ENCODE peak calls at places on chromosomes 6 and 20, in nine cellular contexts. Z is cardiac fibroblast, M is fibroblast of mammary gland, F is aorta, L is foreskin fibroblast, J is HCT116, K is heart left ventricle, Q is esophagus squamous epithelium, C is heart right ventricle. E is an unnamed sample.

GRCh38 chr6:137165375-137166246 is 7.8 kb downstream of the IL22RA2 start:
- DNase-seq in Z (no peak), M (peak), F (no peak), L (no peak), J (peak), K (no peak), Q (no peak), C (no peak), E (no peak)

GRCh38 chr6:18262812-18263560 is 1.3 kb downstream of the DEK start:
- DNase-seq in Z (peak), M (peak), F (no peak), L (no peak), J (no peak), K (no peak), Q (no peak), C (no peak), E (no peak)

GRCh38 chr6:11196511-11197174 is 35.8 kb downstream of the NEDD9 start:
- DNase-seq in Z (peak), M (peak), F (no peak), L (peak), J (no peak), K (no peak), Q (no peak), C (no peak), E (no peak)

GRCh38 chr20:63094767-63095499 is 88.2 kb upstream of the BHLHE23 start:
- DNase-seq in Z (no peak), M (no peak), F (peak), L (no peak), J (no peak), K (no peak), Q (no peak), C (no peak), E (peak)

GRCh38 chr20:57698191-57698866 is 11.5 kb downstream of the PMEPA1 start:
- DNase-seq in Z (peak), M (peak), F (no peak), L (peak), J (peak), K (no peak), Q (no peak), C (no peak), E (no peak)

GRCh38 chr6:90079555-90080490 is 185.6 kb downstream of the GJA10 start:
- DNase-seq in Z (no peak), M (no peak), F (no peak), L (no peak), J (no peak), K (no peak), Q (no peak), C (no peak), E (no peak)

GRCh38 chr6:18514180-18514579 is 127.0 kb downstream of the RNF144B start:
- DNase-seq in Z (no peak), M (no peak), F (no peak), L (no peak), J (no peak), K (no peak), Q (no peak), C (no peak), E (no peak)

GRCh38 chr6:39496951-39497350 is 174.4 kb upstream of the KCNK16 start:
- DNase-seq in Z (peak), M (peak), F (peak), L (peak), J (no peak), K (no peak), Q (no peak), C (peak), E (peak)

GRCh38 chr6:45416700-45417099 is 39.0 kb upstream of the SUPT3H start:
- DNase-seq in Z (no peak), M (peak), F (no peak), L (peak), J (no peak), K (no peak), Q (no peak), C (no peak), E (no peak)

GRCh38 chr20:931401-931800 is 15.3 kb upstream of the ANGPT4 start:
- DNase-seq in Z (no peak), M (peak), F (no peak), L (no peak), J (peak), K (no peak), Q (no peak), C (no peak), E (no peak)

GRCh38 chr6:125658759-125659431 is 90.5 kb upstream of the HEY2 start:
- DNase-seq in Z (no peak), M (no peak), F (peak), L (no peak), J (no peak), K (no peak), Q (no peak), C (peak), E (no peak)

GRCh38 chr20:25283221-25283951 is 35.5 kb downstream of the PYGB start:
- DNase-seq in Z (no peak), M (no peak), F (peak), L (no peak), J (no peak), K (peak), Q (no peak), C (peak), E (peak)

GRCh38 chr20:64069614-64070243 is 6.7 kb downstream of the TCEA2 start:
- DNase-seq in Z (no peak), M (no peak), F (no peak), L (no peak), J (no peak), K (no peak), Q (no peak), C (no peak), E (peak)

GRCh38 chr6:31701666-31702420 is 1.3 kb downstream of the ABHD16A start:
- DNase-seq in Z (peak), M (peak), F (no peak), L (no peak), J (no peak), K (no peak), Q (no peak), C (peak), E (no peak)

GRCh38 chr20:34979366-34980153 is 23.9 kb downstream of the MYH7B start:
- DNase-seq in Z (no peak), M (no peak), F (peak), L (no peak), J (no peak), K (peak), Q (no peak), C (peak), E (no peak)

GRCh38 chr6:116840091-116840490 is 11.2 kb upstream of the GPRC6A start:
- DNase-seq in Z (no peak), M (peak), F (no peak), L (peak), J (no peak), K (no peak), Q (no peak), C (no peak), E (no peak)

GRCh38 chr6:102474041-102474807 is 1080.7 kb downstream of the GRIK2 start:
- DNase-seq in Z (no peak), M (no peak), F (no peak), L (no peak), J (no peak), K (no peak), Q (no peak), C (no peak), E (no peak)

GRCh38 chr6:113050010-113050893 is 703.1 kb downstream of the RFPL4B start:
- DNase-seq in Z (peak), M (peak), F (no peak), L (peak), J (no peak), K (no peak), Q (no peak), C (no peak), E (no peak)

GRCh38 chr6:42846505-42846904 is 32.9 kb upstream of the RPL7L1 start:
- DNase-seq in Z (no peak), M (no peak), F (no peak), L (no peak), J (no peak), K (no peak), Q (no peak), C (no peak), E (no peak)

GRCh38 chr20:22455259-22455658 is 129.1 kb downstream of the FOXA2 start:
- DNase-seq in Z (no peak), M (no peak), F (no peak), L (no peak), J (no peak), K (no peak), Q (no peak), C (no peak), E (no peak)

GRCh38 chr6:134447883-134448387 is 130.0 kb upstream of the SGK1 start:
- DNase-seq in Z (peak), M (peak), F (no peak), L (peak), J (no peak), K (no peak), Q (no peak), C (no peak), E (no peak)

GRCh38 chr6:156701961-156702360 is 75.2 kb upstream of the ARID1B start:
- DNase-seq in Z (no peak), M (no peak), F (no peak), L (no peak), J (no peak), K (no peak), Q (no peak), C (no peak), E (no peak)

GRCh38 chr6:100456178-100456880 is 8.4 kb downstream of the SIM1 start:
- DNase-seq in Z (no peak), M (no peak), F (no peak), L (no peak), J (no peak), K (no peak), Q (no peak), C (no peak), E (no peak)

GRCh38 chr20:36441416-36441815 is 99.9 kb upstream of the MYL9 start:
- DNase-seq in Z (no peak), M (no peak), F (no peak), L (no peak), J (no peak), K (no peak), Q (no peak), C (no peak), E (no peak)

GRCh38 chr6:29813809-29814208 is 13.8 kb upstream of the HLA-G start:
- DNase-seq in Z (no peak), M (peak), F (no peak), L (peak), J (peak), K (no peak), Q (no peak), C (no peak), E (no peak)

GRCh38 chr20:36470482-36471062 is 70.7 kb upstream of the MYL9 start:
- DNase-seq in Z (no peak), M (no peak), F (no peak), L (no peak), J (no peak), K (no peak), Q (no peak), C (no peak), E (no peak)

GRCh38 chr6:157513004-157513603 is 132.1 kb downstream of the ZDHHC14 start:
- DNase-seq in Z (no peak), M (no peak), F (no peak), L (no peak), J (no peak), K (no peak), Q (no peak), C (no peak), E (no peak)

GRCh38 chr6:150616581-150616980 is 16.9 kb downstream of the PLEKHG1 start:
- DNase-seq in Z (no peak), M (no peak), F (no peak), L (no peak), J (no peak), K (no peak), Q (no peak), C (no peak), E (no peak)

GRCh38 chr6:70538364-70538763 is 28.4 kb upstream of the SDHAF4 start:
- DNase-seq in Z (no peak), M (no peak), F (no peak), L (no peak), J (no peak), K (no peak), Q (no peak), C (no peak), E (no peak)

GRCh38 chr6:169898788-169899480 is 147.5 kb downstream of the ERMARD start:
- DNase-seq in Z (no peak), M (no peak), F (no peak), L (no peak), J (no peak), K (no peak), Q (no peak), C (peak), E (no peak)
- H3K4me3 ChIP-seq in Z (no peak), M (no peak), F (no peak), L (no peak), J (no peak), K (no peak), Q (no peak), C (no peak), E (no peak)

GRCh38 chr6:46706464-46706863 is 18.8 kb downstream of the TDRD6 start:
- DNase-seq in Z (no peak), M (no peak), F (no peak), L (no peak), J (no peak), K (no peak), Q (no peak), C (no peak), E (no peak)

GRCh38 chr6:46704562-46704961 is 16.9 kb downstream of the TDRD6 start:
- DNase-seq in Z (peak), M (peak), F (no peak), L (no peak), J (peak), K (no peak), Q (no peak), C (no peak), E (no peak)
- H3K4me3 ChIP-seq in Z (no peak), M (no peak), F (no peak), L (no peak), J (no peak), K (no peak), Q (no peak), C (no peak), E (no peak)

GRCh38 chr20:4465855-4466545 is 255.7 kb upstream of the PRND start:
- DNase-seq in Z (no peak), M (no peak), F (no peak), L (no peak), J (no peak), K (no peak), Q (no peak), C (no peak), E (no peak)
- H3K4me3 ChIP-seq in Z (no peak), M (no peak), F (no peak), L (no peak), J (no peak), K (no peak), Q (no peak), C (no peak), E (no peak)

DNA sequence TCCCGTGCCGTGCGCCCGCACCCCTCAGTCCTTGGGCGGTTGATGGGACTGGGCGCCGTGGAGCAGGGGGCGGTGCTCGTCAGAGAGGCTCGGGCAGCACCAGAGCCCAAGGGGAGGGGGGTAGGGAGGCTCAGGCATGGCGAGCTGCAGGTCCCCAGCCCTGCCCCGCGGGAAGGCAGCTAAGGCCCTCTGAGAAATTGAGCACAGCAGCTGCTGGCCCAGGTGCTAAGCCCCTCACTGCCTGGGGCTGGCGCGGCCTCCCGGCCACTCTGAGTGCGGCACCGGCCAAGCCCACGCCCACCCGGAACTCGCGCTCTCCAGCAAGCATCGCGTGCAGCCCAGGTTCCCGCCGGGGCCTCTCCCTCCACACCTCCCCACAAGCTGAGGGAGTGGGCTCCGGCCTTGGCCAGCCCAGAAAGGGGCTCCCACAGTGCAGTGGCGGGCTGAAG is 16.4 kb downstream of the SOX4 start:
- DNase-seq in Z (no peak), M (no peak), F (no peak), L (no peak), J (no peak), K (no peak), Q (no peak), C (no peak), E (no peak)
- H3K4me3 ChIP-seq in Z (no peak), M (no peak), F (no peak), L (no peak), J (no peak), K (no peak), Q (no peak), C (no peak), E (no peak)

GRCh38 chr6:160519603-160520042 is 144.5 kb downstream of the LPA start:
- DNase-seq in Z (no peak), M (no peak), F (no peak), L (peak), J (peak), K (no peak), Q (no peak), C (no peak), E (no peak)
- H3K4me3 ChIP-seq in Z (peak), M (peak), F (peak), L (peak), J (no peak), K (peak), Q (peak), C (peak), E (peak)

DNA sequence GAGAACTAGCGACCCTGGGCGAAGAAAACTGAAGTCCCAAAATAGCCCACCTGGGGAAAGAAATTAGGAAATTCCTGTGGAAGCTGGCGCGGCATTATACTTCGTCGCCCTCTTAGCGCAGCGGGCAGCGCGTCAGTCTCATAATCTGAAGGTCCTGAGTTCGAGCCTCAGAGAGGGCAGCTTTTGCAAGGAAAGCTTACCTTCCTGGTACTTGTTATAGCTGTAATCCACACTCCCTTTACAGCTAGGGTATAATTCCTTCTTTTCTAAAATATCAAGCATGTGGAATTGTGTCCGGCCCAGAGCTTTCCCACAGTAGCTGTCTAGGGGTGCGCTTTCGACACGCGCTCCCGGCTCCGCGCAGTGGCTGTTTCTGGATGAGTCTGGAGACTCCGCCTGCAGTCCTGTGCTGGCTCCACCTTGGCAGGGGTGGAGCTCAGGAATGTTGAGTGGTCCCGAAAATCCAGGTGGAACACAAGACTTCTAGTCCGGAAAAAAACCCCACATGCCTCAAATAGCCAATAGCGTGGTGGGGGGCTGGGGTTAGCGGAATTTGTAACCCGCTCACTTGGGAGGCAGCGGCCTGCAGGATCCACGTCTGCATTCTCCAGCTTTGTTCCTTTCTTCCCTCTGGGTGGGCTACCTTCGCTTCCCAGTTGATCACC is 83.7 kb upstream of the ZNF322 start:
- DNase-seq in Z (peak), M (peak), F (no peak), L (peak), J (peak), K (no peak), Q (no peak), C (no peak), E (no peak)
- H3K4me3 ChIP-seq in Z (no peak), M (peak), F (no peak), L (no peak), J (no peak), K (no peak), Q (no peak), C (no peak), E (no peak)

E was measured in lower lobe of right lung.